ENCODE peak calls at places on chromosome 5, in eight cellular contexts. O is fibroblast of lung; J is activated CD8-positive, alpha-beta T cell treated with anti-CD3 and anti-CD28 coated beads for 36 hours; P is sigmoid colon; I is pancreas; V is CD8-positive, alpha-beta T cell; H is B cell; U is progenitor cell of endocrine pancreas. C is an unnamed sample.

GRCh38 chr5:132503244-132503643 is 12.7 kb upstream of the IRF1 start:
- DNase-seq in I (no peak), V (no peak), O (no peak), U (no peak), J (no peak), P (no peak), H (no peak), C (no peak)

GRCh38 chr5:139277171-139277570 is 16.4 kb upstream of the MATR3 start:
- DNase-seq in V (no peak), U (no peak), O (no peak), I (no peak), H (no peak), J (no peak), P (no peak), C (no peak)

GRCh38 chr5:143453722-143454121 is 50.2 kb upstream of the NR3C1 start:
- DNase-seq in I (no peak), J (no peak), P (no peak), U (no peak), V (no peak), H (no peak), O (no peak), C (no peak)

GRCh38 chr5:90962481-90962880 is 403.9 kb downstream of the ADGRV1 start:
- DNase-seq in O (no peak), J (no peak), I (no peak), V (no peak), U (no peak), P (no peak), H (no peak), C (no peak)

GRCh38 chr5:60232051-60232794 is 338.7 kb upstream of the PDE4D start:
- DNase-seq in H (no peak), I (no peak), V (no peak), J (no peak), U (no peak), P (no peak), O (no peak), C (no peak)

GRCh38 chr5:64207978-64208377 is 42.3 kb downstream of the RNF180 start:
- DNase-seq in J (no peak), H (no peak), V (no peak), P (no peak), O (peak), I (no peak), U (no peak), C (no peak)

GRCh38 chr5:171801839-171802238 is 16.2 kb downstream of the SMIM23 start:
- DNase-seq in V (no peak), P (no peak), J (no peak), I (no peak), H (no peak), O (no peak), U (no peak), C (no peak)

GRCh38 chr5:71456362-71456743 is 902 bp downstream of the BDP1 start:
- DNase-seq in O (no peak), P (no peak), J (no peak), V (no peak), I (no peak), H (no peak), U (no peak), C (no peak)

GRCh38 chr5:179786861-179787260 is 6.9 kb upstream of the LTC4S start:
- DNase-seq in V (no peak), I (peak), O (no peak), U (no peak), H (no peak), P (peak), J (no peak), C (no peak)

DNA sequence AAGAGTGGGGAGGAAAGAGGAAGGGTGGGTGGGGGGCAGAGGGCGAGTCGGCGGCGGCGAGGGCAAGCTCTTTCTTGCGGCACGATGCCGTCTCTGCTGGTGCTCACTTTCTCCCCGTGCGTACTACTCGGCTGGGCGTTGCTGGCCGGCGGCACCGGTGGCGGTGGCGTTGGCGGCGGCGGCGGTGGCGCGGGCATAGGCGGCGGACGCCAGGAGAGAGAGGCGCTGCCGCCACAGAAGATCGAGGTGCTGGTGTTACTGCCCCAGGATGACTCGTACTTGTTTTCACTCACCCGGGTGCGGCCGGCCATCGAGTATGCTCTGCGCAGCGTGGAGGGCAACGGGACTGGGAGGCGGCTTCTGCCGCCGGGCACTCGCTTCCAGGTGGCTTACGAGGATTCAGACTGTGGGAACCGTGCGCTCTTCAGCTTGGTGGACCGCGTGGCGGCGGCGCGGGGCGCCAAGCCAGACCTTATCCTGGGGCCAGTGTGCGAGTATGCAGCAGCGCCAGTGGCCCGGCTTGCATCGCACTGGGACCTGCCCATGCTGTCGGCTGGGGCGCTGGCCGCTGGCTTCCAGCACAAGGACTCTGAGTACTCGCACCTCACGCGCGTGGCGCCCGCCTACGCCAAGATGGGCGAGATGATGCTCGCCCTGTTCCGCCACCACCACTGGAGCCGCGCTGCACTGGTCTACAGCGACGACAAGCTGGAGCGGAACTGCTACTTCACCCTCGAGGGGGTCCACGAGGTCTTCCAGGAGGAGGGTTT is 757 bp downstream of the NPR3 start:
- DNase-seq in H (peak), V (no peak), O (peak), P (peak), J (peak), U (no peak), I (peak), C (no peak)
- TF ChIP-seq CTCF in H (no peak), V (no peak), O (no peak), P (no peak), J (no peak), U (no peak), I (no peak), C (no peak)

GRCh38 chr5:59218424-59219045 is 635.7 kb downstream of the RAB3C start:
- DNase-seq in V (no peak), I (no peak), U (no peak), J (no peak), P (no peak), H (no peak), O (peak), C (no peak)
- TF ChIP-seq CTCF in V (no peak), I (peak), U (peak), J (peak), P (peak), H (peak), O (peak), C (peak)

DNA sequence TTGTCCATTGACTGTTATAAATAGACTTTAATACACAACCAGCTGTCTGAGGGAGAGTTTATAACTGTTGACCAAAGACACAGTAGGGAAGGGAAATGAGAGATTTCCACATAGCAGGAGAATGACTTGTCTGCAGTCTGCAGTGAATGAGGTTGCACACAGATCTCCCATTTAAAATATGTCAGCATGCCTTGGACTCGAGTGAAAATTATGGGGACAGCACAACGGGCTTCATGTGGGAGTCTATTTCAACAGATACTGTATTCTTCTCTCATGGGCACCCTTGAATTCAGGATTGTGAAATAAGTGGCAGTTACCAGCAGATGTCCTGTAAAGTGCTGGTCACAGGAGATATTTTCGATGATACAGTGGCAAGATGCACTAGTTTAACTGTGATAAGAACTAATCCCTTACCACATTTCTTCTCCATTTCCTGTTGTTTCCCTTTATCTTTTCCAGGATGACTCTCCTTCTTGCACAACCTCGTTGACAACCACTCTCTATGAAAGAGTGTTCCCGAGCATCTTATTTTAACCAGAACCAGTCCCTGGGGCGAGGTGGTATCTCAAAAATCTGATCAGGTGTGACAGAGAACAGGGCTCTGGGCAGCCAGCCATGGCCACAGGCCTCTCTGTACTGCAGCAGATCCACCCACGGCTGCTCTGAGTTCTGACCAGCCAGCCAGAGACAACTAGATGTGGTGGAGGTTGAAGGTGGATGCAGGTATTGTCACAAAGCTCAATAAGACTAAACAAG is 51.5 kb upstream of the MAP3K1 start:
- DNase-seq in O (peak), J (no peak), H (peak), P (no peak), U (no peak), V (no peak), I (no peak), C (no peak)
- TF ChIP-seq CTCF in O (no peak), J (no peak), H (no peak), P (no peak), U (no peak), V (no peak), I (no peak), C (no peak)

GRCh38 chr5:148573374-148573773 is 81.0 kb downstream of the HTR4 start:
- DNase-seq in H (no peak), U (no peak), O (no peak), P (no peak), V (no peak), J (no peak), I (no peak), C (no peak)
- TF ChIP-seq CTCF in H (no peak), U (no peak), O (no peak), P (no peak), V (no peak), J (no peak), I (no peak), C (no peak)

DNA sequence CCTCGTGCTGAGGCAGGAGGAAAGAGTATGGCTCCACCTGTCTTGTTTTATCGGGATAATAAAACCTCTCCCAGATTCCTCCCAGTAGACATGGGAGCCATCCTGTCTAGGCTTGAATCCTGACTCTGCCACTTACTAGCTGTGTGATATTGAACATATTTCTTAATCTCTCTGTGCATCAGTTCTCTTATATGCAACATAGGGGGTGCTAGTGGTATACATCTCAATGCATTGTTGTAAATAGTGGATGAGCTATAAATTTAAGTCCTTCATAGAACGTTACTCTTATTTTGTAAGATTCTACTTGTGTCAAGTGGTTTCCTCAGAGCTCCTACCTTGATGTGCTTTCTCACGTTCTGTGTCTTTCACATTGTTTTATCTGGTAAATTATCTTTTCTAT is 417.7 kb upstream of the POU5F2 start:
- DNase-seq in P (no peak), I (no peak), U (no peak), O (peak), V (no peak), H (no peak), J (no peak), C (no peak)
- TF ChIP-seq CTCF in P (no peak), I (no peak), U (no peak), O (peak), V (no peak), H (no peak), J (no peak), C (peak)

DNA sequence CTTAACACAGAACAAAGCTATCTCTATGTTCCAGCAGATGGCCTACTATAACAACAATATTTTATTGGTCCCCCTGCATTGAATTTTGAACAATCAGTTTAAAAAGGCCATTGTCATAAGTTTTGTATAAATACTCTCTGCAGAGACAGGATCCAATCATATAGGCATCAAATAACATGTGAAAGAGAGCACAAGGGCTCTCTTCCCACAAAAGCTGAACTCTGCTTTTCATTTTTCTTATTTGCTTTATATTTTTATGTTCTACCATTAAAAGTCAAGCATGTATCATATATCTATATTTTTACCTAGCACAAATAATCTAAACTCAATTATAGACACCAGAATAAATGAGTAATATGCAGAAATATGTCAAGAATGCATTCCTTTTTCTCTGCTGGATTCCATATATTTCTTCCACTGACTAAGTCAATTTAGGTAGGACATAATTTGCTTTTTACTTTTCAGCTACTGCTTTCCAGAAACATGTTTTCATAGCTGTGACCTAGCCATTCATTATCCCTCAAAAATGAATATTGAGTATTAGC is 143.6 kb downstream of the CDH9 start:
- DNase-seq in U (no peak), P (no peak), J (no peak), H (no peak), V (no peak), I (no peak), O (no peak), C (no peak)
- TF ChIP-seq CTCF in U (no peak), P (no peak), J (no peak), H (no peak), V (no peak), I (no peak), O (no peak), C (no peak)

DNA sequence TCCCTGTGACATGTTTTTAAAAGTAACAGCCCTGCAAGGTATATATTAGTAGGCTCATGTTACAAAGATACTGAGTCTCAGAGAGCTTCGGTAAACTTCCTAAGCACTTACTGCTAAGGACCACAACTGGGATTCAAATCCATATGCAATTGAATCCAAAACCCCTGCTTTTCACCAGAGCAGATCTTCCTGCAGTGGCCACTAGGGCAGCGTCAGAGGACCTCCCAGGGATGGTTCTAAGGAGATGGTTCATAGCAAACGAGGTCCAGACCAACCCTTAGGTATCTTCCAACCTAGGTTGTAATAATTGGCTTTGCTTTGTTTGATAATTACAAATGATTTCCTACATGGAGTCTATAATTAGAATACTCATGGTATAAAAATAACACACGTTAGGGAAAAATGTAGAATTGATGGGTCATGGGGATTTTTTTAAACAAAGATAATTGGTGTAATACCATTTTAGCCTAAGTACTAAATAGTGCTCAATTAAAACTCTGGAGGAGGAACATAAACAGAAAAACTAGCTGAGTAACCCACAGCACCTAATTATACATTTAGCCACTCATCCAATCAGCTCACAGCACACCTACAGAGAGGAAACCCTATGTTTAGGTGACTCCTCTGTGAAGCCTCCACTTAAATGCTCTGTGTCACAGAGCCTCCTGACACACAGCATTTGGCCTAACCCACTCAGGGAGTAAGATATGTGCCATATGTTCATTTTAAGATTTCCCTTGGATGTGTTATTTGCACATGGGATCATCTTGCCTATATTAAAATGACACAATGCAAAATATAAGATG is 10.0 kb upstream of the CAST start:
- DNase-seq in J (peak), U (no peak), P (no peak), H (no peak), O (no peak), V (no peak), I (no peak), C (no peak)
- TF ChIP-seq CTCF in J (peak), U (peak), P (no peak), H (peak), O (peak), V (peak), I (no peak), C (peak)

GRCh38 chr5:110790673-110791072 is 51.9 kb downstream of the SLC25A46 start:
- DNase-seq in P (no peak), V (no peak), I (no peak), U (no peak), J (no peak), O (peak), H (no peak), C (no peak)
- TF ChIP-seq CTCF in P (no peak), V (no peak), I (no peak), U (no peak), J (no peak), O (peak), H (no peak), C (no peak)

GRCh38 chr5:69049151-69049550 is 44.7 kb upstream of the SLC30A5 start:
- DNase-seq in V (no peak), H (no peak), J (no peak), U (no peak), O (no peak), P (no peak), I (no peak), C (no peak)
- TF ChIP-seq CTCF in V (no peak), H (no peak), J (no peak), U (no peak), O (no peak), P (no peak), I (no peak), C (no peak)